ENCODE peak calls at places on chromosomes 2 and 18, in five cellular contexts. B is BE2C, H is breast epithelium, I is Calu3, X is AG09309. Z is an unnamed sample.

GRCh38 chr2:25215948-25216679 is 47.7 kb upstream of the POMC start:
- DNase-seq in B (no peak), H (peak), I (peak), X (no peak), Z (peak)

GRCh38 chr2:128288781-128289180 is 29.9 kb downstream of the HS6ST1 start:
- DNase-seq in B (no peak), H (no peak), I (no peak), X (no peak), Z (no peak)

GRCh38 chr2:187693923-187694322 is 139.7 kb upstream of the TFPI start:
- DNase-seq in B (no peak), H (no peak), I (no peak), X (no peak), Z (no peak)

GRCh38 chr2:238528953-238529781 is 102.4 kb downstream of the ASB1 start:
- DNase-seq in B (no peak), H (no peak), I (peak), X (peak), Z (peak)

GRCh38 chr2:127591221-127591923 is 54.6 kb upstream of the GPR17 start:
- DNase-seq in B (peak), H (no peak), I (peak), X (no peak), Z (peak)

GRCh38 chr18:27808678-27809077 is 368.3 kb downstream of the CDH2 start:
- DNase-seq in B (no peak), H (no peak), I (no peak), X (no peak), Z (no peak)

GRCh38 chr2:229835601-229836283 is 86.1 kb downstream of the TRIP12 start:
- DNase-seq in B (no peak), H (no peak), I (no peak), X (peak), Z (no peak)

GRCh38 chr2:215736653-215737290 is 276.6 kb downstream of the MREG start:
- DNase-seq in B (peak), H (no peak), I (no peak), X (peak), Z (no peak)

GRCh38 chr2:64768426-64769033 is 114.8 kb upstream of the SERTAD2 start:
- DNase-seq in B (no peak), H (no peak), I (no peak), X (no peak), Z (no peak)

GRCh38 chr18:59340817-59341216 is 18.2 kb downstream of the LMAN1 start:
- DNase-seq in B (no peak), H (no peak), I (no peak), X (no peak), Z (no peak)

GRCh38 chr2:142914507-142915313 is 37.2 kb downstream of the KYNU start:
- DNase-seq in B (no peak), H (no peak), I (peak), X (no peak), Z (no peak)

GRCh38 chr2:240914645-240915525 is 8.7 kb downstream of the CROCC2 start:
- DNase-seq in B (no peak), H (no peak), I (no peak), X (no peak), Z (no peak)
- TF ChIP-seq CTCF in B (no peak), H (no peak), I (peak), X (no peak), Z (no peak)

DNA sequence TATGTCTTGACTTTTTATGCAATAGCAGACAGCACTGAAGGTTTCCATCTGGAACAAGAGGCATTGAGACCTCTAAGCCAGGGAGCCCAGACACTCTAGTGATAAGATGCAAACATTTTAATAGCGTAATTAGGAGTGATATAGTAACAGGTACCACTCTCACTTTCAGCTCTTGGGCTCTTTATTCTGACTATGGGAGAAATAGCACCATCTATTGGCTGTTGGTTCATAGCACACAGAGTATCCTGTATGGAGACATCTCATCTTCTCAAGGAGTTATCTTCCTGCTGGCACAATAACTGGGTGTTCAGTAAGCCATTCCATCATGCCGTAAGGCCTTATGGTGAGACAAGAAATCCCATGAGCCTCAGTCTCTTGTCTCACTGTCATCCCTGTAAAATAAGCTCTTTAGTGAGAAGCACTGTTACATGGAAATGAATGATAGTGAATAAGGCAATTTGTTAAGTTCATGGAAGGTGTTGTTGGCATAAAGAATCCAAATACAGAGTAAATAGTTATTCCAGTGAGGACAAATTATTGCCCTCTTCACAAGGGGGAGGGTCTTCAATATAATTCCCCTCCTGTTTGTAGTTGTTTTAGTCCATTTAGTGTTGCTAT is 48.3 kb downstream of the THUMPD2 start:
- DNase-seq in B (no peak), H (no peak), I (no peak), X (no peak), Z (no peak)
- TF ChIP-seq CTCF in B (peak), H (peak), I (peak), X (peak), Z (peak)

GRCh38 chr18:78522507-78522906 is 457.1 kb upstream of the SALL3 start:
- DNase-seq in B (no peak), H (no peak), I (no peak), X (no peak), Z (no peak)

GRCh38 chr18:78518805-78519204 is 460.8 kb upstream of the SALL3 start:
- DNase-seq in B (no peak), H (no peak), I (no peak), X (no peak), Z (no peak)

GRCh38 chr18:78519394-78520062 is 460.1 kb upstream of the SALL3 start:
- DNase-seq in B (no peak), H (no peak), I (no peak), X (no peak), Z (no peak)

GRCh38 chr18:78521744-78522143 is 457.9 kb upstream of the SALL3 start:
- DNase-seq in B (no peak), H (no peak), I (no peak), X (no peak), Z (no peak)

DNA sequence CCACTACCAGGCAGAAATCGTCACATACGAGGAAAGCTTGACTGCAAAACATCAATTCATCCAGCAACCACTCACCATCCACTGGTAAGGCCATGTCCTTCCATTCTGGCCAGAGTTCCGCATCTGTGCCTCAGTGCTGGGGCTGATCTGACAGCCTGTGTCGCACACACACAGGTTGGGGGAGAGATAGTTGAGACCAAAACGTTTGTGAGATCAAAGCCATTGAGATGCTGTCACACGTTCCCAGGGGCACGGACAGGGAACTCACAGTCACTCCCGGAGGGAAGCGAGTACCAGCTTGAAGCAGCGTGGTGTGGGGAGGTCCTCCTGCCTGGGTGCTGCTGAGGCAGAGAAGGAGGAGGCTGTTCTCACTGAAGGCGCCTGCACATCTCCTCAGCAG is 458.5 kb upstream of the SALL3 start:
- DNase-seq in B (no peak), H (no peak), I (no peak), X (no peak), Z (no peak)
- TF ChIP-seq CTCF in B (no peak), H (no peak), I (no peak), X (no peak), Z (no peak)

DNA sequence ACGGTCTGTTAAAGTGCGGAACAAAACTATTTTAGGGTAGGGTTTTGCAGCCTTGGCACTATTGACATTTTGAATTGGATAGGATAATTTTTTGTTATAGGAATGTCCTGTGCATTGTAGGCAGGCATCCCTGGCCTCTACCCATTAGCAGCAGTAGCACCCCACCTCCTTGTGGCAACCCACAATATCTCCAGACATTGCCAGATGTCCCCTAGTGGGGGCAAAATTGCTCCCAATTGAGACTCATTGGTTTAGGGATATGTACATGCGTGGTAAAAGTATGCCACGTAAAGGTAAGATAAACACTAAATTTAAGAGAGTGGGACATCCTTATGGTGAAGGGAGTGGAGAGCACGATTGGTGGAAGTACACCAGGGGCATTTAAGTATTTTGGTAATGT is 4.6 kb downstream of the MIB1 start:
- DNase-seq in B (no peak), H (no peak), I (no peak), X (no peak), Z (no peak)
- TF ChIP-seq CTCF in B (no peak), H (no peak), I (no peak), X (no peak), Z (no peak)

Z was measured in body of pancreas.